ENCODE peak calls at places on chromosomes 13 and 19, in ten cellular contexts. K is GM12865, P is dorsolateral prefrontal cortex, B is neural crest cell, W is neural progenitor cell, X is progenitor cell of endocrine pancreas, T is foreskin keratinocyte, J is heart right ventricle, Z is fibroblast of lung, S is endothelial cell. N is an unnamed sample.

GRCh38 chr13:76455960-76456359 is 430.2 kb downstream of the KCTD12 start:
- DNase-seq in K (no peak), P (no peak), B (no peak), W (no peak), X (no peak), T (no peak), J (no peak), Z (peak; percentile 78), S (no peak), N (no peak)

GRCh38 chr13:113642563-113642962 is 15.4 kb downstream of the ATP4B start:
- DNase-seq in K (no peak), P (no peak), B (no peak), W (no peak), X (no peak), T (no peak), J (no peak), Z (no peak), S (no peak), N (no peak)

GRCh38 chr13:33616130-33616529 is 201.8 kb upstream of the RFC3 start:
- DNase-seq in K (no peak), P (no peak), B (no peak), W (no peak), X (no peak), T (no peak), J (no peak), Z (no peak), S (no peak), N (no peak)

GRCh38 chr19:7348587-7349230 is at the start of gene ARHGEF18:
- DNase-seq in K (peak; percentile 89), P (no peak), B (no peak), W (no peak), X (no peak), T (no peak), J (no peak), Z (no peak), S (no peak), N (no peak)

GRCh38 chr19:17248011-17248776 is 2.5 kb upstream of the NR2F6 start:
- DNase-seq in K (no peak), P (no peak), B (peak; percentile 63), W (peak; percentile 76), X (peak; percentile 55), T (peak; percentile 61), J (no peak), Z (no peak), S (no peak), N (no peak)

GRCh38 chr13:94860981-94861407 is 148.6 kb upstream of the SOX21 start:
- DNase-seq in K (no peak), P (no peak), B (no peak), W (no peak), X (no peak), T (peak; percentile 2), J (no peak), Z (peak; percentile 38), S (no peak), N (no peak)

GRCh38 chr19:47427241-47428176 is 8.2 kb upstream of the MEIS3 start:
- DNase-seq in K (peak; percentile 71), P (peak; percentile 41), B (peak; percentile 88), W (peak; percentile 87), X (peak; percentile 84), T (peak; percentile 37), J (peak; percentile 47), Z (peak; percentile 36), S (peak; percentile 86), N (peak; percentile 63)

GRCh38 chr19:12828494-12828893 is 5.9 kb downstream of the RTBDN start:
- DNase-seq in K (peak; percentile 40), P (no peak), B (no peak), W (peak; percentile 79), X (no peak), T (no peak), J (no peak), Z (peak; percentile 21), S (peak; percentile 41), N (no peak)

GRCh38 chr19:41521860-41522555 is 54.0 kb upstream of the CEACAM21 start:
- DNase-seq in K (peak; percentile 42), P (no peak), B (no peak), W (peak; percentile 17), X (no peak), T (no peak), J (peak; percentile 40), Z (no peak), S (peak; percentile 28), N (peak; percentile 47)

GRCh38 chr13:103556681-103557080 is 490.5 kb upstream of the SLC10A2 start:
- DNase-seq in K (no peak), P (no peak), B (no peak), W (no peak), X (no peak), T (no peak), J (no peak), Z (no peak), S (no peak), N (no peak)

GRCh38 chr19:3512562-3512961 is 6.5 kb downstream of the FZR1 start:
- DNase-seq in K (no peak), P (peak; percentile 33), B (no peak), W (no peak), X (no peak), T (no peak), J (no peak), Z (no peak), S (no peak), N (no peak)

GRCh38 chr13:22980936-22981335 is 199.8 kb upstream of the SGCG start:
- DNase-seq in K (no peak), P (no peak), B (no peak), W (no peak), X (no peak), T (no peak), J (no peak), Z (no peak), S (no peak), N (no peak)

GRCh38 chr13:113582841-113583631 is 1.5 kb upstream of the TFDP1 start:
- DNase-seq in K (no peak), P (no peak), B (no peak), W (no peak), X (no peak), T (no peak), J (no peak), Z (no peak), S (no peak), N (no peak)

GRCh38 chr13:48156466-48156865 is 61.6 kb upstream of the MED4 start:
- DNase-seq in K (peak; percentile 46), P (no peak), B (peak; percentile 1), W (no peak), X (no peak), T (peak; percentile 64), J (no peak), Z (no peak), S (no peak), N (peak; percentile 24)

GRCh38 chr13:24284876-24285275 is 24.5 kb upstream of the C1QTNF9 start:
- DNase-seq in K (no peak), P (no peak), B (no peak), W (no peak), X (no peak), T (no peak), J (no peak), Z (no peak), S (no peak), N (no peak)

GRCh38 chr19:32651729-32652140 is 23.2 kb downstream of the ANKRD27 start:
- DNase-seq in K (no peak), P (peak; percentile 46), B (peak; percentile 34), W (peak; percentile 81), X (no peak), T (no peak), J (peak; percentile 46), Z (peak; percentile 35), S (no peak), N (no peak)
- TF ChIP-seq CTCF in K (no peak), P (no peak), B (no peak), W (peak; percentile 28), X (no peak), T (no peak), J (no peak), Z (no peak), S (no peak), N (no peak)

DNA sequence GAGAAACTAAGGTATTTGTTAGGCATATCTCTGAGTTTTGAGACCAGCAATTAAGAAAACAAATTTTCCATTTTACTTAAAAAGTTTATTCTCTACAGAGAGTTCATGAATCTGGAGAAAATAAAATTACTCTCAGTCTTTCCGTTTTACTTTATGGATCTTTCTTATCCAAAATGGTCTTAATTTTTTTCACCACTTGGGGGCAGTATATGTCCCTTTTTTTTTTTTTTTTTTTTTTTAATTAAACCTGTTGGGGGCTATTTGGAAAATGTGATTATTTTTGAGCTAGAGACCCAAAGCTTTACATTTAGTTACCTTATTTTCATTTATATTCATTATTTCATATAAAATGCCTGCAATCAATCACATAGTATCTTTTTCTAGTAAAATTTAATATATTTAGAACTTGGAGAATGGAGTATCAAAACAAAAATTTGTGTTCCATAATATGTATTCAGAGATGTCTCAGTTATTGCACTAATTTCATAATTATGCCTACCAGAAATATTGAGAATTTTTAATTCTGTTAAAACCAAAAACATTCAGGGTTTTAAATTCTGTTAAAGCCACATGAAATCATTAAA is 27.1 kb downstream of the PIBF1 start:
- DNase-seq in K (peak; percentile 12), P (no peak), B (no peak), W (peak; percentile 9), X (no peak), T (no peak), J (no peak), Z (peak; percentile 23), S (no peak), N (no peak)
- TF ChIP-seq CTCF in K (peak; percentile 37), P (peak; percentile 86), B (peak; percentile 84), W (peak; percentile 69), X (peak; percentile 75), T (peak; percentile 53), J (peak; percentile 72), Z (no peak), S (peak; percentile 97), N (peak; percentile 84)

DNA sequence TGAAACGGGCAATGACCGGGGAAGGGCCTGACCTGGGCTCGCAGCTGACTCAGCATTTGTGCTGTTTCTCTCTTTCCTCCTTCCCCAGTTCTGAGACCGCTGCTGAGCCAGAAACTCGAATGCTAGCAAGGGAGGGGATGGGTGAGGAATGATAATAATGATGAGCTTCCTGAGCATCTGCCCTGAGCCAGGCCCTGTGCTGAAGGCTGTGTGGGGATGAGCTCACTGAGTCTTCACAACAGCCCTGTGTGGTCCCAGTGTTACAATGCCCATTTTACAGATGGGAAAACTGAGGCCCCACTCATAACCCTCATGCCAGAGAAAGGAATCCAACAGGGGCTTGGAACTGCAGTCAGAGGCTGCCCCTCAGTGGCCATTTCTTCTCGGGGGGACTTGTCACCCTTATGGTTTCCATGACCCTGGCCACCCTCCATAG is 8.1 kb downstream of the SULT2B1 start:
- DNase-seq in K (peak; percentile 10), P (no peak), B (no peak), W (peak; percentile 32), X (no peak), T (no peak), J (no peak), Z (no peak), S (no peak), N (no peak)
- TF ChIP-seq CTCF in K (no peak), P (no peak), B (no peak), W (peak; percentile 39), X (no peak), T (peak; percentile 42), J (no peak), Z (no peak), S (no peak), N (no peak)

DNA sequence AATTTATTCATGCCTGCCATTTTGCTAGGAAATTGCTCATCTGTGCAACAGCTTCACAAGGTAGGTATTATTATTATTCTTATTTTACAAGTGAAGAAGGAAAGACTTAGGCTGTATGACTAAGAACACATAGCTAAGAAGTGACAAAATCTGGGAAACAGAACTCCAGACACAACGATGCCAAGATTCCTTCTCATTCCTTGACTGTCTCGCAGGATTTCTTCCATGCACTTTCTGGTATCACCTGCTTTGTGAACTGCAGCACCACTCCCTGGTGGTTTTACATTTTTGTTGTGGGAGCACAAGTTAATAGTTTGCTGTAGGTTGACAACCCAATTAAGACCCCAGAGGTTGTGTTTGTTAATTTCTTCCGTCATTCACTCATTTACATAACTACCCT is 188.5 kb downstream of the LACC1 start:
- DNase-seq in K (no peak), P (no peak), B (no peak), W (no peak), X (no peak), T (peak; percentile 51), J (no peak), Z (peak; percentile 17), S (no peak), N (no peak)
- TF ChIP-seq CTCF in K (no peak), P (no peak), B (no peak), W (no peak), X (no peak), T (peak; percentile 5), J (no peak), Z (no peak), S (no peak), N (no peak)

N was measured in natural killer cell.